ENCODE peak calls at places on chromosomes 16 and 17, in five cellular contexts. R, W, I, T and S are unnamed samples.

GRCh38 chr17:80261895-80262279 is 1.2 kb downstream of the RNF213 start:
- DNase-seq in T (no peak), R (no peak), I (no peak), W (no peak), S (no peak)

GRCh38 chr17:64097196-64097936 is 32.6 kb downstream of the ERN1 start:
- DNase-seq in W (no peak), I (no peak), T (no peak), R (no peak), S (peak; percentile 64)

GRCh38 chr17:17570207-17570797 is 21.2 kb downstream of the PEMT start:
- DNase-seq in R (peak; percentile 60), T (peak; percentile 61), W (no peak), I (no peak), S (peak; percentile 26)

GRCh38 chr17:41655611-41656111 is 31.3 kb upstream of the KRT17 start:
- DNase-seq in T (no peak), W (no peak), R (peak; percentile 76), I (no peak), S (no peak)

GRCh38 chr17:17809527-17810373 is 27.0 kb downstream of the SREBF1 start:
- DNase-seq in T (peak; percentile 66), W (no peak), R (peak; percentile 84), I (no peak), S (peak; percentile 58)

GRCh38 chr17:27356091-27356705 is 62.3 kb downstream of the WSB1 start:
- DNase-seq in I (no peak), W (no peak), T (no peak), R (no peak), S (no peak)

GRCh38 chr17:50630524-50631194 is 4.0 kb upstream of the ABCC3 start:
- DNase-seq in I (peak; percentile 29), W (no peak), T (peak; percentile 53), R (peak; percentile 79), S (no peak)

GRCh38 chr16:49899991-49900690 is 44.2 kb upstream of the ZNF423 start:
- DNase-seq in T (no peak), R (no peak), I (no peak), W (no peak), S (no peak)

GRCh38 chr16:3182608-3183444 is 5.2 kb upstream of the OR1F1 start:
- DNase-seq in T (peak; percentile 72), I (no peak), R (peak; percentile 85), W (no peak), S (peak; percentile 49)

GRCh38 chr17:29054835-29055234 is 11.9 kb downstream of the PIPOX start:
- DNase-seq in W (no peak), R (no peak), I (no peak), T (no peak), S (no peak)

GRCh38 chr17:4631836-4632582 is 9.5 kb downstream of the ALOX15 start:
- DNase-seq in R (peak; percentile 40), T (no peak), W (no peak), I (no peak), S (no peak)

GRCh38 chr17:14125518-14126125 is 56.3 kb downstream of the COX10 start:
- DNase-seq in I (no peak), W (no peak), R (no peak), T (no peak), S (no peak)

GRCh38 chr17:31538080-31538762 is 146.7 kb downstream of the RAB11FIP4 start:
- DNase-seq in W (no peak), R (no peak), T (no peak), I (no peak), S (no peak)

GRCh38 chr16:64983983-64984382 is 137.9 kb downstream of the CDH11 start:
- DNase-seq in T (peak; percentile 72), W (no peak), R (peak; percentile 78), I (no peak), S (peak; percentile 59)

GRCh38 chr17:13589658-13590057 is 12.1 kb downstream of the HS3ST3A1 start:
- DNase-seq in W (no peak), I (no peak), T (no peak), R (no peak), S (no peak)

GRCh38 chr17:2346475-2346874 is 9.2 kb downstream of the SGSM2 start:
- DNase-seq in I (no peak), R (no peak), W (no peak), T (no peak), S (no peak)

GRCh38 chr16:16086653-16087446 is 136.4 kb downstream of the ABCC6 start:
- DNase-seq in W (no peak), R (no peak), I (no peak), T (no peak), S (no peak)

GRCh38 chr16:30041841-30042240 is 10.8 kb upstream of the TLCD3B start:
- DNase-seq in W (no peak), I (no peak), T (peak; percentile 48), R (no peak), S (no peak)

GRCh38 chr17:56109811-56110210 is 43.5 kb upstream of the ANKFN1 start:
- DNase-seq in R (no peak), W (no peak), I (no peak), T (no peak), S (no peak)

GRCh38 chr17:48113201-48113676 is 5.7 kb downstream of the SNX11 start:
- DNase-seq in I (no peak), T (no peak), R (no peak), W (no peak), S (no peak)

GRCh38 chr17:73936908-73937627 is 266.4 kb upstream of the RPL38 start:
- DNase-seq in I (no peak), R (no peak), T (no peak), W (no peak), S (no peak)

GRCh38 chr17:41679740-41680425 is 8.8 kb upstream of the EIF1 start:
- DNase-seq in T (no peak), R (no peak), I (no peak), W (no peak), S (no peak)

GRCh38 chr17:7586673-7587419 is 3.0 kb downstream of the SOX15 start:
- DNase-seq in W (no peak), T (no peak), I (no peak), R (peak; percentile 45), S (no peak)

GRCh38 chr17:32488177-32488542 is 1.4 kb downstream of the CDK5R1 start:
- DNase-seq in T (no peak), W (no peak), R (no peak), I (no peak), S (no peak)